ENCODE peak calls at places on chromosomes 6 and 20, in four cellular contexts. One of them, this sample, is unnamed. For H3K9me3, the result is how much of the 10 kb centered on the place peaks cover.

GRCh38 chr6:25175216-25175615 is 104.0 kb upstream of the CARMIL1 start:
- DNase-seq in heart left ventricle: no peak
- DNase-seq in pancreas: no peak
- DNase-seq in upper lobe of right lung: no peak
- DNase-seq in this sample: no peak

GRCh38 chr6:16948376-16948775 is 153.5 kb upstream of the STMND1 start:
- DNase-seq in heart left ventricle: no peak
- DNase-seq in upper lobe of right lung: no peak
- DNase-seq in pancreas: no peak
- DNase-seq in this sample: no peak

GRCh38 chr6:96420294-96420693 is 101.3 kb upstream of the UFL1 start:
- DNase-seq in pancreas: no peak
- DNase-seq in heart left ventricle: no peak
- DNase-seq in upper lobe of right lung: no peak
- DNase-seq in this sample: no peak

GRCh38 chr6:149890629-149891045 is 7.3 kb downstream of the RAET1E start:
- DNase-seq in upper lobe of right lung: no peak
- DNase-seq in pancreas: no peak
- DNase-seq in heart left ventricle: no peak
- DNase-seq in this sample: no peak

GRCh38 chr6:127516676-127517273 is 2.4 kb downstream of the MTCL3 start:
- DNase-seq in heart left ventricle: no peak
- DNase-seq in upper lobe of right lung: peak
- DNase-seq in pancreas: no peak
- DNase-seq in this sample: peak

GRCh38 chr6:98946877-98947410 is 802 bp downstream of the FBXL4 start:
- DNase-seq in pancreas: peak
- DNase-seq in heart left ventricle: no peak
- DNase-seq in upper lobe of right lung: peak
- DNase-seq in this sample: peak

GRCh38 chr6:111723412-111723970 is 117.8 kb upstream of the TRAF3IP2 start:
- DNase-seq in upper lobe of right lung: no peak
- DNase-seq in pancreas: no peak
- DNase-seq in heart left ventricle: no peak
- DNase-seq in this sample: no peak

GRCh38 chr6:28803337-28803709 is 120.5 kb downstream of the TRIM27 start:
- DNase-seq in heart left ventricle: no peak
- DNase-seq in upper lobe of right lung: no peak
- DNase-seq in pancreas: no peak
- DNase-seq in this sample: peak

GRCh38 chr6:146890644-146891434 is 292.1 kb downstream of the ADGB start:
- DNase-seq in heart left ventricle: no peak
- DNase-seq in upper lobe of right lung: no peak
- DNase-seq in pancreas: no peak
- DNase-seq in this sample: no peak
- TF ChIP-seq CTCF in heart left ventricle: no peak
- TF ChIP-seq CTCF in upper lobe of right lung: no peak
- TF ChIP-seq CTCF in pancreas: no peak
- TF ChIP-seq CTCF in this sample: peak

GRCh38 chr20:30815577-30816181 is 441.8 kb upstream of the DEFB115 start:
- DNase-seq in pancreas: no peak
- DNase-seq in upper lobe of right lung: no peak
- DNase-seq in heart left ventricle: no peak
- DNase-seq in this sample: no peak

GRCh38 chr20:30811896-30812671 is 445.4 kb upstream of the DEFB115 start:
- DNase-seq in pancreas: no peak
- DNase-seq in upper lobe of right lung: peak
- DNase-seq in heart left ventricle: peak
- DNase-seq in this sample: no peak

GRCh38 chr20:30812739-30813411 is 444.6 kb upstream of the DEFB115 start:
- DNase-seq in heart left ventricle: no peak
- DNase-seq in pancreas: no peak
- DNase-seq in upper lobe of right lung: no peak
- DNase-seq in this sample: no peak

GRCh38 chr20:30816182-30816645 is 441.2 kb upstream of the DEFB115 start:
- DNase-seq in pancreas: no peak
- DNase-seq in heart left ventricle: peak
- DNase-seq in upper lobe of right lung: no peak
- DNase-seq in this sample: peak
- H3K9me3 ChIP-seq in pancreas: under half
- H3K9me3 ChIP-seq in heart left ventricle: under half
- H3K9me3 ChIP-seq in upper lobe of right lung: under half
- H3K9me3 ChIP-seq in this sample: under half

GRCh38 chr6:68468244-68468884 is 166.7 kb upstream of the ADGRB3 start:
- DNase-seq in pancreas: no peak
- DNase-seq in upper lobe of right lung: no peak
- DNase-seq in heart left ventricle: no peak
- DNase-seq in this sample: peak
- TF ChIP-seq CTCF in pancreas: no peak
- TF ChIP-seq CTCF in upper lobe of right lung: peak
- TF ChIP-seq CTCF in heart left ventricle: no peak
- TF ChIP-seq CTCF in this sample: peak

GRCh38 chr6:107932580-107932979 is 25.4 kb downstream of the SEC63 start:
- DNase-seq in heart left ventricle: no peak
- DNase-seq in upper lobe of right lung: no peak
- DNase-seq in pancreas: no peak
- DNase-seq in this sample: no peak
- H3K9me3 ChIP-seq in heart left ventricle: under half
- H3K9me3 ChIP-seq in upper lobe of right lung: under half
- H3K9me3 ChIP-seq in pancreas: under half
- H3K9me3 ChIP-seq in this sample: under half

GRCh38 chr6:55958790-55959189 is 83.4 kb upstream of the BMP5 start:
- DNase-seq in heart left ventricle: no peak
- DNase-seq in pancreas: no peak
- DNase-seq in upper lobe of right lung: no peak
- DNase-seq in this sample: no peak

GRCh38 chr6:55960344-55960743 is 85.0 kb upstream of the BMP5 start:
- DNase-seq in pancreas: no peak
- DNase-seq in upper lobe of right lung: no peak
- DNase-seq in heart left ventricle: no peak
- DNase-seq in this sample: no peak

GRCh38 chr6:55957961-55958422 is 82.6 kb upstream of the BMP5 start:
- DNase-seq in heart left ventricle: no peak
- DNase-seq in upper lobe of right lung: no peak
- DNase-seq in pancreas: no peak
- DNase-seq in this sample: no peak

GRCh38 chr6:55964136-55964535 is 88.7 kb upstream of the BMP5 start:
- DNase-seq in pancreas: no peak
- DNase-seq in heart left ventricle: no peak
- DNase-seq in upper lobe of right lung: no peak
- DNase-seq in this sample: no peak

GRCh38 chr6:55963301-55963700 is 87.9 kb upstream of the BMP5 start:
- DNase-seq in pancreas: no peak
- DNase-seq in heart left ventricle: no peak
- DNase-seq in upper lobe of right lung: no peak
- DNase-seq in this sample: peak
- TF ChIP-seq CTCF in pancreas: no peak
- TF ChIP-seq CTCF in heart left ventricle: no peak
- TF ChIP-seq CTCF in upper lobe of right lung: no peak
- TF ChIP-seq CTCF in this sample: peak

DNA sequence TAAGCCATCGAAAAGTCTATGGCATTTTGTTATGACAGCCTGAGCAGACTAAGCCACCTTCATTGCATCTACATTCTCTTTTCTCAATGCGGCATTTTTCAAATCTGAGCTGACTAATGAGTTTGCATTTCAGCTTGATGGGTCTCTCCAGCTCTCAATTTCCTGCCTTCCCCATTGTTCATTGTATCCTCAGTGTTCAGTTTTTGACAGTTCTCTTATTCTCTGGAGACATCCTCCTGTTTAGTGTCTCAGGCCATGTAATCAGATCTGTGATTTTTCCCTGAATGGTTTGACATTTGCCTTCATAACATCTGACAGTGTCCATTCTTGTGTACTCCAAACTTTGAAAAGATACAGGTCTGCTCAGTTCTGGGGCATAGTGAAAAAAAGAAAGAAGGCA is 27.9 kb upstream of the MCM3 start:
- DNase-seq in pancreas: no peak
- DNase-seq in heart left ventricle: no peak
- DNase-seq in upper lobe of right lung: no peak
- DNase-seq in this sample: no peak
- H3K9me3 ChIP-seq in pancreas: under half
- H3K9me3 ChIP-seq in heart left ventricle: under half
- H3K9me3 ChIP-seq in upper lobe of right lung: under half
- H3K9me3 ChIP-seq in this sample: under half

DNA sequence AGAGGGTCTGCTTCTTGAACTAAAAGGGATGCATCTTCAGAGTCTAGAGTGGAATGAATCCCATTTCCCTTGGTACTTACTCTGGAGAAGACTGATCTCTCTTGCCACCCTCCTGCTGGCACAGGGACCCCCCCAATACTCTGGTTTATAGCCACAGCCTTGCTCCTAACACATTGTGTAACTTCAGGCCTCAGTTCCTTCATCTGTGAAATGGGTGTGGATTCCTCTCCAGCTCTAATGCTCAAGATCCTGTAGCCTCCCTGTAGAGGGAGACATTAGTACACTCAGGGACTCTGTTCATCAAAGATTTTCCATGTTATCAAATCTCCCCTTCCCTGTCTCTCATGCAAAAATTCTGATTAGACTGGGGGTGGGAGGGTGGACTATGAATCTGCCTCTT is 315.7 kb upstream of the MOCS1 start:
- DNase-seq in upper lobe of right lung: no peak
- DNase-seq in heart left ventricle: no peak
- DNase-seq in pancreas: no peak
- DNase-seq in this sample: no peak
- TF ChIP-seq CTCF in upper lobe of right lung: no peak
- TF ChIP-seq CTCF in heart left ventricle: no peak
- TF ChIP-seq CTCF in pancreas: no peak
- TF ChIP-seq CTCF in this sample: peak

GRCh38 chr20:7775072-7775471 is 165.2 kb downstream of the HAO1 start:
- DNase-seq in pancreas: no peak
- DNase-seq in heart left ventricle: no peak
- DNase-seq in upper lobe of right lung: no peak
- DNase-seq in this sample: no peak
- H3K9me3 ChIP-seq in pancreas: under half
- H3K9me3 ChIP-seq in heart left ventricle: under half
- H3K9me3 ChIP-seq in upper lobe of right lung: under half
- H3K9me3 ChIP-seq in this sample: under half

DNA sequence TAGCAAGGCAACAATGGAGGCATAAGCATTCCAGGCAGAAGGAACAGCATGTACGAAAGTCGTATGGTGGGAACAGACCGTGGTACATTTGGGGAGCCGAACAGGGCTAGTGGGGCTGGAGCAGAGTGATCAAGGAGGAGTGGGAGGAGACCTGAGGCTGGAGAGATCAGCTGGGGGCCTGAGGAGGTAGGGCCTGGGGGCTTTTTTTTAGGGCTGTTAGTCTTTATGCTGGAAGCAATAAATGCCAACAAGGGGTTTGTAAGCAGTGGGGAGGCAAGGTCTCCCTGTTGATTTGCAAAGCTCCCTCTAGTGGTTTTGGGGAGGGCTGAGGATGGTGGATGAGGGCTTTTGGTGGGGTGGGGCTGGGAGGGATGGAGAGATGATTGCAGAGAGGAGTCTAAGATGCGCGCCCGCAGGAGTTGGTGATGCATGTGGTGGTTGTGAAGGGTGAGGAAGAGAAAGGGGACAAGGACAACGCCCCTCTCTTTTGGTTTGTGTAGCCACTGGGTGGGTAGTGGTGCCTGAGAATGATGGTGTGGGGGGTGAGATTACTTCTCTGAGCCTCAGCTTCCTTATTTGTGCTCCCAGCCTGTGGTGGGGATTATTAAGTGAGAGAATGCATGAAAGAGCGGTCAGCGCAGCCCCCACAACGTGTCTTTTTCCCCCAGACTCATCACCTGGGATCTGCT is 74.1 kb upstream of the TOX2 start:
- DNase-seq in heart left ventricle: no peak
- DNase-seq in pancreas: no peak
- DNase-seq in upper lobe of right lung: no peak
- DNase-seq in this sample: peak
- TF ChIP-seq CTCF in heart left ventricle: peak
- TF ChIP-seq CTCF in pancreas: no peak
- TF ChIP-seq CTCF in upper lobe of right lung: peak
- TF ChIP-seq CTCF in this sample: peak

GRCh38 chr20:15965165-15965564 is 608.1 kb downstream of the KIF16B start:
- DNase-seq in upper lobe of right lung: no peak
- DNase-seq in heart left ventricle: no peak
- DNase-seq in pancreas: no peak
- DNase-seq in this sample: no peak
- H3K9me3 ChIP-seq in upper lobe of right lung: under half
- H3K9me3 ChIP-seq in heart left ventricle: under half
- H3K9me3 ChIP-seq in pancreas: under half
- H3K9me3 ChIP-seq in this sample: under half